ENCODE peak calls at places on chromosomes 3 and 15, in four cellular contexts. Z is HCT116, V is K562, G is H1. W is an unnamed sample.

GRCh38 chr3:101042996-101043686 is 49.9 kb upstream of the ABI3BP start:
- DNase-seq in V (no peak), G (no peak), Z (no peak), W (no peak)

GRCh38 chr3:50428007-50428633 is 68.8 kb upstream of the TMEM115 start:
- DNase-seq in V (no peak), G (no peak), Z (no peak), W (no peak)

GRCh38 chr3:20064796-20065564 is 24.7 kb downstream of the KAT2B start:
- DNase-seq in Z (no peak), G (no peak), V (no peak), W (no peak)

GRCh38 chr3:196757876-196758739 is 18.5 kb downstream of the PAK2 start:
- DNase-seq in Z (no peak), G (no peak), V (no peak), W (no peak)

GRCh38 chr3:128083396-128083795 is 31.2 kb downstream of the SEC61A1 start:
- DNase-seq in V (no peak), Z (no peak), G (no peak), W (no peak)

GRCh38 chr3:50147861-50148260 is 7.3 kb upstream of the SEMA3F start:
- DNase-seq in V (no peak), Z (no peak), G (no peak), W (no peak)

GRCh38 chr3:196988241-196989029 is 19.8 kb upstream of the PIGZ start:
- DNase-seq in Z (peak; percentile 56), V (peak; percentile 78), G (no peak), W (no peak)

GRCh38 chr15:101348643-101349496 is 53.8 kb upstream of the SNRPA1 start:
- DNase-seq in G (no peak), V (no peak), Z (no peak), W (no peak)

GRCh38 chr3:46565607-46566039 is 479 bp downstream of the LRRC2 start:
- DNase-seq in G (no peak), Z (no peak), V (no peak), W (no peak)

GRCh38 chr15:43881944-43882343 is 55.1 kb downstream of the WDR76 start:
- DNase-seq in V (peak; percentile 55), Z (no peak), G (no peak), W (no peak)

GRCh38 chr3:59192473-59192872 is 142.6 kb upstream of the CFAP20DC start:
- DNase-seq in G (no peak), V (no peak), Z (no peak), W (no peak)

GRCh38 chr3:39291903-39292329 is 12.1 kb upstream of the CX3CR1 start:
- DNase-seq in Z (peak; percentile 44), G (peak; percentile 39), V (peak; percentile 84), W (no peak)

GRCh38 chr3:108472011-108472591 is 38.3 kb downstream of the MYH15 start:
- DNase-seq in G (no peak), Z (peak; percentile 96), V (no peak), W (no peak)

GRCh38 chr3:159169828-159170227 is 368.0 kb downstream of the MFSD1 start:
- DNase-seq in G (no peak), V (no peak), Z (no peak), W (no peak)

GRCh38 chr3:11619461-11619860 is 24.3 kb downstream of the VGLL4 start:
- DNase-seq in V (no peak), G (no peak), Z (no peak), W (no peak)

GRCh38 chr3:134378384-134378783 is 4.1 kb upstream of the AMOTL2 start:
- DNase-seq in V (peak; percentile 33), G (peak; percentile 63), Z (peak; percentile 47), W (no peak)

GRCh38 chr15:95699578-95699977 is 630.9 kb upstream of the NR2F2 start:
- DNase-seq in V (no peak), G (no peak), Z (no peak), W (no peak)

GRCh38 chr15:87716422-87716821 is 540.1 kb downstream of the NTRK3 start:
- DNase-seq in G (no peak), Z (no peak), V (no peak), W (no peak)

GRCh38 chr15:31234815-31235214 is 91.8 kb upstream of the KLF13 start:
- DNase-seq in V (no peak), G (no peak), Z (no peak), W (no peak)

GRCh38 chr3:191217331-191217730 is 18.3 kb downstream of the OSTN start:
- DNase-seq in Z (no peak), G (no peak), V (no peak), W (no peak)

GRCh38 chr3:28207000-28207733 is 34.3 kb upstream of the CMC1 start:
- DNase-seq in V (no peak), Z (no peak), G (no peak), W (no peak)

GRCh38 chr3:39707314-39707909 is 102.0 kb upstream of the MYRIP start:
- DNase-seq in V (peak; percentile 49), Z (peak; percentile 29), G (no peak), W (no peak)

GRCh38 chr15:62087671-62088360 is 21.0 kb downstream of the C2CD4A start:
- DNase-seq in V (no peak), G (no peak), Z (no peak), W (no peak)

GRCh38 chr15:31268911-31269784 is 57.5 kb upstream of the KLF13 start:
- DNase-seq in Z (no peak), V (no peak), G (no peak), W (no peak)

GRCh38 chr3:144084929-144085328 is 113.3 kb downstream of the DIPK2A start:
- DNase-seq in Z (no peak), G (no peak), V (no peak), W (no peak)

GRCh38 chr3:144085964-144086363 is 114.3 kb downstream of the DIPK2A start:
- DNase-seq in G (no peak), V (no peak), Z (no peak), W (no peak)
- TF ChIP-seq EGR1 in G (no peak), V (no peak), Z (no peak), W (no peak)

GRCh38 chr15:52370010-52370409 is 74.4 kb upstream of the MYO5C start:
- DNase-seq in G (no peak), Z (no peak), V (no peak), W (no peak)
- TF ChIP-seq EGR1 in G (no peak), Z (no peak), V (no peak), W (no peak)

DNA sequence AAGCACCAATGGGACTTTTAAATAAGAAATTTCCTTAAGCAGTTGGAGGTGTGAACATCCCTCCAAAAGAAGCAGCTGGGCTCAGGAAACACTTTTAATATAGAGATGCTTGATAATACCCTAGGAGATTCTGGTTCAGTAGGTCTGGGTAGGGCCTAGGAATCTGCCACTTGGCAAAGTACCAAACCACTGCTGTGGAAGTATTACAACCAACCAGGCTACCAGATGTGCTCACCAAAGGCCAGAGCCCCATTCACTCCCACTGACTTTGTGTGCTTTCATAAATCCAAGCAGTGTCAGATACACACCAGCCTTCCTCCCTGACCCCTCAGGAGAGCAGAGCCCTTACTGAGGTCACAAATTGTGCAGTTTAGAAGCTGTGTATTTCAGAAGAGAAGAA is 162.6 kb downstream of the CCNL1 start:
- DNase-seq in V (no peak), Z (no peak), G (no peak), W (no peak)
- TF ChIP-seq EGR1 in V (no peak), Z (no peak), G (no peak), W (no peak)

DNA sequence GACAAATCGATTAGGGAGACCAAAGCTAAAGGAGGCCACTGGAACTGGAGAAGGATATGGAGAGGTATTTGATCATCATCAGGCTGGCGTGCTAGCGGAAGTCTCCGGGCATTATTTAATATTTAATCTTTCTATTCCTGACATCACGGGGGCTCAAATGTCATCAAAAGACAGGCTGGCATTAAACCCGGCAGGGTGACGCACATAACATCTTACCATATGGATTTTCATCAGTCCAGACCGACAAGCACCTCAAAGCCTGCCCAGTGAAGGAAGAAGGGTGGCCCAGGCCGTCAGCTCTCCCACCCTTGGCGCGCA is 569 bp downstream of the CCPG1 start:
- DNase-seq in G (no peak), V (peak; percentile 7), Z (no peak), W (no peak)
- TF ChIP-seq EGR1 in G (no peak), V (no peak), Z (no peak), W (no peak)

GRCh38 chr3:10353661-10354372 is 32.9 kb upstream of the SEC13 start:
- DNase-seq in G (no peak), V (no peak), Z (no peak), W (no peak)
- TF ChIP-seq EGR1 in G (no peak), V (no peak), Z (no peak), W (no peak)

GRCh38 chr15:67899596-67900283 is 59.9 kb upstream of the RNU6-1 start:
- DNase-seq in V (no peak), Z (no peak), G (no peak), W (no peak)
- TF ChIP-seq EGR1 in V (no peak), Z (no peak), G (no peak), W (no peak)

GRCh38 chr3:181052256-181052655 is 62.7 kb upstream of the DNAJC19 start:
- DNase-seq in V (no peak), G (no peak), Z (no peak), W (no peak)
- TF ChIP-seq EGR1 in V (no peak), G (no peak), Z (no peak), W (no peak)

W was measured in GM12878.